ENCODE peak calls at places on chromosomes 4 and X, in five cellular contexts. I, S, H, T and N are unnamed samples.

GRCh38 chrX:72461288-72461687 is 111.4 kb downstream of the HDAC8 start:
- DNase-seq in I (no peak), S (no peak), H (no peak), T (no peak), N (no peak)

GRCh38 chr4:152364883-152365282 is 171.0 kb downstream of the FBXW7 start:
- DNase-seq in I (no peak), S (no peak), H (no peak), T (no peak), N (no peak)

GRCh38 chr4:140152015-140152703 is 1.8 kb downstream of the MAML3 start:
- DNase-seq in I (peak), S (peak), H (no peak), T (no peak), N (peak)

GRCh38 chrX:84501798-84502628 is at the start of gene HDX:
- DNase-seq in I (peak), S (peak), H (peak), T (peak), N (peak)

GRCh38 chr4:158999849-159000248 is 103.0 kb upstream of the RAPGEF2 start:
- DNase-seq in I (no peak), S (no peak), H (no peak), T (no peak), N (no peak)

GRCh38 chrX:1592863-1593201 is 1.4 kb downstream of the AKAP17A start:
- DNase-seq in I (no peak), S (no peak), H (no peak), T (no peak), N (no peak)

GRCh38 chr4:105472871-105473339 is 957 bp downstream of the PPA2 start:
- DNase-seq in I (no peak), S (no peak), H (peak), T (no peak), N (no peak)

GRCh38 chrX:132257116-132257515 is 37.9 kb upstream of the RAP2C start:
- DNase-seq in I (no peak), S (no peak), H (peak), T (no peak), N (no peak)

GRCh38 chr4:131427000-131427399 is 1722.1 kb upstream of the PCDH10 start:
- DNase-seq in I (no peak), S (no peak), H (peak), T (no peak), N (no peak)

GRCh38 chr4:38243385-38244053 is 283.3 kb downstream of the PTTG2 start:
- DNase-seq in I (no peak), S (no peak), H (peak), T (no peak), N (no peak)

GRCh38 chr4:149183638-149184037 is 632.0 kb downstream of the IQCM start:
- DNase-seq in I (no peak), S (no peak), H (no peak), T (no peak), N (no peak)

GRCh38 chr4:156615066-156615514 is 356.5 kb downstream of the PDGFC start:
- DNase-seq in I (no peak), S (no peak), H (peak), T (peak), N (no peak)

GRCh38 chr4:61772116-61772515 is 572.0 kb downstream of the ADGRL3 start:
- DNase-seq in I (no peak), S (no peak), H (peak), T (no peak), N (no peak)

GRCh38 chrX:68897546-68897945 is 68.7 kb downstream of the EFNB1 start:
- DNase-seq in I (no peak), S (no peak), H (no peak), T (no peak), N (no peak)

GRCh38 chr4:18798123-18798522 is 776.6 kb upstream of the LCORL start:
- DNase-seq in I (no peak), S (no peak), H (no peak), T (no peak), N (no peak)

GRCh38 chrX:112677167-112677566 is 2.6 kb downstream of the LHFPL1 start:
- DNase-seq in I (no peak), S (no peak), H (no peak), T (no peak), N (no peak)

GRCh38 chr4:41458689-41459088 is 79.3 kb upstream of the LIMCH1 start:
- DNase-seq in I (no peak), S (no peak), H (no peak), T (no peak), N (no peak)

GRCh38 chrX:10048076-10048475 is 80.9 kb downstream of the CLDN34 start:
- DNase-seq in I (no peak), S (peak), H (no peak), T (no peak), N (no peak)

GRCh38 chrX:44828008-44828605 is 15.7 kb upstream of the DUSP21 start:
- DNase-seq in I (no peak), S (no peak), H (peak), T (peak), N (no peak)

GRCh38 chr4:173930329-173930967 is 353.0 kb downstream of the FBXO8 start:
- DNase-seq in I (no peak), S (no peak), H (no peak), T (no peak), N (no peak)

GRCh38 chr4:145041378-145041777 is 56.6 kb downstream of the ANAPC10 start:
- DNase-seq in I (no peak), S (no peak), H (no peak), T (no peak), N (no peak)

GRCh38 chrX:115068896-115069295 is 51.5 kb upstream of the IL13RA2 start:
- DNase-seq in I (no peak), S (no peak), H (no peak), T (no peak), N (peak)

GRCh38 chr4:18566970-18567799 is 545.6 kb upstream of the LCORL start:
- DNase-seq in I (no peak), S (no peak), H (peak), T (no peak), N (no peak)

GRCh38 chr4:78937837-78938236 is 1.4 kb downstream of the PAQR3 start:
- DNase-seq in I (no peak), S (no peak), H (no peak), T (no peak), N (no peak)

GRCh38 chr4:104351696-104352095 is 143.0 kb downstream of the CXXC4 start:
- DNase-seq in I (no peak), S (no peak), H (no peak), T (no peak), N (no peak)

GRCh38 chrX:28960063-28960462 is 372.8 kb downstream of the IL1RAPL1 start:
- DNase-seq in I (no peak), S (no peak), H (no peak), T (no peak), N (no peak)
- TF ChIP-seq CTCF in I (no peak), S (no peak), H (no peak), T (no peak), N (no peak)

GRCh38 chr4:153782567-153782966 is 6.3 kb downstream of the SFRP2 start:
- DNase-seq in I (no peak), S (no peak), H (peak), T (no peak), N (no peak)

GRCh38 chr4:153780876-153781275 is 8.0 kb downstream of the SFRP2 start:
- DNase-seq in I (no peak), S (no peak), H (no peak), T (no peak), N (no peak)

GRCh38 chr4:153781280-153781679 is 7.6 kb downstream of the SFRP2 start:
- DNase-seq in I (no peak), S (no peak), H (no peak), T (no peak), N (no peak)

GRCh38 chr4:153780221-153780620 is 8.7 kb downstream of the SFRP2 start:
- DNase-seq in I (no peak), S (no peak), H (no peak), T (no peak), N (no peak)

GRCh38 chr4:153781717-153782416 is 7.0 kb downstream of the SFRP2 start:
- DNase-seq in I (no peak), S (no peak), H (peak), T (peak), N (no peak)
- TF ChIP-seq CTCF in I (no peak), S (no peak), H (peak), T (peak), N (peak)

GRCh38 chr4:77473509-77473908 is 132.1 kb upstream of the CXCL13 start:
- DNase-seq in I (no peak), S (no peak), H (peak), T (no peak), N (no peak)
- TF ChIP-seq CTCF in I (no peak), S (peak), H (peak), T (peak), N (peak)

GRCh38 chr4:114684462-114684861 is 85.9 kb downstream of the UGT8 start:
- DNase-seq in I (no peak), S (no peak), H (no peak), T (no peak), N (no peak)
- TF ChIP-seq CTCF in I (no peak), S (no peak), H (no peak), T (no peak), N (no peak)

GRCh38 chr4:57211131-57211530 is 100.9 kb upstream of the IGFBP7 start:
- DNase-seq in I (no peak), S (no peak), H (no peak), T (no peak), N (no peak)
- TF ChIP-seq CTCF in I (no peak), S (no peak), H (peak), T (no peak), N (no peak)

DNA sequence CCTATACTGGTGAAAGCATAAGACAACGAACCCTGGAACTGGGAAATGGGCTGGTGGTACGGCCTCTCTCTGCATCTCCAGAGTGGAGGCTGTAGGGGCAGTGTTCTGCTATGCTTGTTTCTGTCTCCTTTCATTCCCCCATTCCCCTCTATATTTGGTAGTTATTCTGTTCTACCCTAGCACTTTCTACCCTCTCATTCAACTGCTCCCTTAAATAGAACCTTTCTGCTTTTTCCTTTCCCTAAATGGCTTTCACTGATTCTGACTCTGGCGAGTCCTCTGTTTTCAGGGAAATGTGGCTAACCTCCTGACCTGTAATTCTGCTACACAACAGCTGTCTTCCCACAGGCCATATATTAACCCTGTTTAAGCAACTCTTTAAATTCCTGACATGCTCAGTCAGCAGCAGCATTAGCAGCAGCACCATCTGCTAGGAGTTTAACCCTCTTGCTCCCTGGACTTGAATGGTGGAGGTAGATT is 94.2 kb downstream of the CXCL13 start:
- DNase-seq in I (no peak), S (peak), H (peak), T (peak), N (no peak)
- TF ChIP-seq CTCF in I (no peak), S (peak), H (peak), T (peak), N (peak)